ENCODE peak calls at places on chromosomes 3 and 15, in ten cellular contexts. K is HepG2, U is breast epithelium, J is tibial nerve, C is esophagus squamous epithelium, I is body of pancreas, X is A549, P is right lobe of liver, W is IMR-90, B is spleen. Z is an unnamed sample.

GRCh38 chr3:24682141-24682547 is 187.5 kb upstream of the THRB start:
- DNase-seq in U (no peak), K (no peak), J (no peak), C (no peak), W (no peak), B (no peak), X (no peak), P (no peak), I (no peak), Z (no peak)

GRCh38 chr3:150635526-150635925 is 32.4 kb downstream of the SELENOT start:
- DNase-seq in C (no peak), J (no peak), X (no peak), B (no peak), P (no peak), W (no peak), U (no peak), K (no peak), I (no peak), Z (no peak)

GRCh38 chr15:86634992-86635608 is 555.4 kb downstream of the AGBL1 start:
- DNase-seq in U (no peak), X (no peak), K (no peak), I (no peak), C (no peak), J (no peak), P (no peak), W (no peak), B (no peak), Z (no peak)

GRCh38 chr15:84023636-84024035 is 211.9 kb upstream of the GOLGA6L4 start:
- DNase-seq in X (peak; percentile 29), J (peak; percentile 14), B (no peak), W (peak; percentile 45), K (peak; percentile 24), C (no peak), I (peak; percentile 24), U (no peak), P (no peak), Z (no peak)

GRCh38 chr3:126447456-126448106 is 28.1 kb downstream of the ZXDC start:
- DNase-seq in U (no peak), X (no peak), C (no peak), I (no peak), K (no peak), W (peak; percentile 13), B (peak; percentile 47), P (no peak), J (no peak), Z (no peak)

GRCh38 chr15:56464893-56465520 is at the start of gene MNS1:
- DNase-seq in I (peak; percentile 90), B (peak; percentile 93), P (peak; percentile 93), X (peak; percentile 97), C (peak; percentile 48), J (peak; percentile 77), U (peak; percentile 87), W (peak; percentile 96), K (peak; percentile 83), Z (peak; percentile 92)

GRCh38 chr3:151445283-151446001 is 15.4 kb downstream of the IGSF10 start:
- DNase-seq in B (no peak), I (no peak), K (no peak), U (no peak), P (no peak), J (no peak), C (no peak), X (no peak), W (peak; percentile 61), Z (no peak)

GRCh38 chr15:67146875-67147381 is 81.5 kb downstream of the SMAD3 start:
- DNase-seq in U (no peak), K (peak; percentile 97), X (peak; percentile 89), P (peak; percentile 64), I (no peak), J (no peak), W (peak; percentile 96), B (no peak), C (no peak), Z (no peak)

GRCh38 chr15:77251662-77252061 is 168.2 kb downstream of the PEAK1 start:
- DNase-seq in C (no peak), W (peak; percentile 49), P (no peak), K (no peak), J (no peak), X (no peak), I (no peak), U (no peak), B (no peak), Z (no peak)

GRCh38 chr3:194275231-194275671 is 75.9 kb downstream of the CPN2 start:
- DNase-seq in I (peak; percentile 14), K (no peak), C (no peak), X (peak; percentile 14), P (no peak), B (no peak), U (no peak), J (no peak), W (no peak), Z (peak; percentile 77)

GRCh38 chr3:151146731-151147091 is 56.3 kb downstream of the GPR171 start:
- DNase-seq in B (no peak), K (no peak), I (no peak), P (no peak), X (no peak), J (no peak), W (no peak), U (no peak), C (no peak), Z (peak; percentile 58)

GRCh38 chr15:97874139-97874538 is 86.4 kb upstream of the ARRDC4 start:
- DNase-seq in W (no peak), K (no peak), B (no peak), J (no peak), P (no peak), I (no peak), C (no peak), U (no peak), X (no peak), Z (no peak)

GRCh38 chr3:11001658-11002021 is 9.1 kb downstream of the SLC6A1 start:
- DNase-seq in W (no peak), J (no peak), X (no peak), P (no peak), U (no peak), I (no peak), C (no peak), B (no peak), K (no peak), Z (no peak)

GRCh38 chr3:174859756-174860155 is 622 bp downstream of the NAALADL2 start:
- DNase-seq in B (no peak), U (no peak), X (no peak), W (no peak), K (no peak), J (no peak), C (no peak), I (no peak), P (no peak), Z (no peak)

GRCh38 chr3:122619040-122619439 is 41.6 kb downstream of the PARP15 start:
- DNase-seq in U (no peak), I (no peak), K (no peak), X (no peak), J (no peak), B (no peak), P (no peak), C (no peak), W (no peak), Z (no peak)

GRCh38 chr15:38474155-38474757 is 20.3 kb downstream of the FAM98B start:
- DNase-seq in B (no peak), U (no peak), P (no peak), K (peak; percentile 63), W (peak; percentile 82), X (peak; percentile 16), J (no peak), C (no peak), I (peak; percentile 43), Z (peak; percentile 38)

GRCh38 chr3:102161362-102162006 is 273.3 kb upstream of the ZPLD1 start:
- DNase-seq in X (no peak), B (no peak), W (no peak), U (no peak), I (no peak), C (no peak), K (no peak), P (no peak), J (no peak), Z (no peak)

GRCh38 chr15:29692527-29692926 is 129.7 kb downstream of the TJP1 start:
- DNase-seq in B (no peak), P (no peak), J (no peak), C (no peak), W (no peak), X (no peak), K (no peak), U (no peak), I (no peak), Z (no peak)
- TF ChIP-seq CTCF in B (no peak), P (peak; percentile 32), J (no peak), C (no peak), W (peak; percentile 17), X (peak; percentile 51), K (no peak), U (no peak), I (no peak), Z (peak; percentile 15)

DNA sequence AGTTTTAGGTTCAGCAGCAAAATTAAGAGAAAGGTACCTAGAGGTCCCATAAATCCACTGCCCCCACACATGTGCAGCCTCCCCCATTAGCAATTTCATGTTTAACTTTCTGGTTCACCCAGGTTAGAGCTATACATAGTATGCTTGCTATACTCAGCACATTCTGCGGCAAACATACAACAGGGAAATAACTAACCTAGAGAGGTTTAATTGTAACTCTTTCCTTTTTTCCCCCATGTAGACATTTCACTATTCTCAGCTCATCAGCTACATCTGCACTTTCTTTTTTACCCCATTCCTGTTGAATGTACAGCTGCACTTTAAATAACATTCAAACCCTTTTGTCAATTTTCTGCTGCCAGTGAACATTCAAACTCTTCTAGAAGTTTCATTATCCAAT is 21.1 kb downstream of the TFRC start:
- DNase-seq in I (no peak), C (no peak), B (no peak), U (no peak), K (no peak), J (no peak), X (no peak), W (no peak), P (no peak), Z (no peak)
- TF ChIP-seq POLR2A in I (no peak), C (no peak), B (no peak), U (no peak), K (no peak), J (no peak), X (no peak), W (no peak), P (no peak), Z (no peak)

GRCh38 chr3:118146658-118147375 is 887.8 kb downstream of the IGSF11 start:
- DNase-seq in W (no peak), C (no peak), J (no peak), I (no peak), U (no peak), B (no peak), P (no peak), K (no peak), X (no peak), Z (no peak)
- H3K9me3 ChIP-seq in W (no peaks in the 10 kb centered on the region), C (no peaks in the 10 kb centered on the region), J (no peaks in the 10 kb centered on the region), I (no peaks in the 10 kb centered on the region), U (peaks cover 2% of the 10 kb centered on the region), B (peaks cover 10% of the 10 kb centered on the region), P (no peaks in the 10 kb centered on the region), K (peaks cover 89% of the 10 kb centered on the region), X (peaks cover 6% of the 10 kb centered on the region), Z (peaks cover 10% of the 10 kb centered on the region)

DNA sequence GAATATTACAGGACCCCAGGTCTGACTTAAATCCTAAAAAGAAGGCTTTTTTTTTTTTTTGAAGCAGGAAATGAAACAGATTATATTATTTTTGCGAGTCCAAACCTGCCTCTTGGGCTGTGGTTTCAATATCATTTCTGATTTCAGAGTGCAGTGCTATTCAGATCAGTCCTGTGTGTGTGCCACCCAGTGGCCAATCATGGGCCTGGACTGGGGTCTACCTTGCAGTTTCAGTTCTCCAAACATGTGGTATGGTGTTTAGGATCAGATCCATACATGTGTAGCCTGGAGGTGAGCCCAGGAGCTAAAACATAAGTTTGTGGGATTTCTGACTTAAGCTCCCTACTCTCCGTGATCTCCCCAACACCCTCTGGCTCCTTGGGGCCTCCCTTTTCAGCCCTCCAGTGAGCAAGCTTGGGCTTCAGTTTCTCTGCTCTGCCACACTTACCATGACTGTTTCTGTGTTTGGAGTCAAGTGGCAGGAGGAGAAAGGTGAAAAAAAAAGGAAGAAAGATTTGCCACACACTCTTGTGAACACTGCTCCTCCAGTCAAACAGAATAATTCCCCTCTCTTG is 12.1 kb upstream of the THSD4 start:
- DNase-seq in P (no peak), C (no peak), W (peak; percentile 68), I (no peak), U (no peak), B (no peak), J (no peak), K (peak; percentile 15), X (no peak), Z (peak; percentile 16)
- TF ChIP-seq CTCF in P (peak; percentile 42), C (peak; percentile 33), W (peak; percentile 63), I (peak; percentile 15), U (no peak), B (peak; percentile 11), J (no peak), K (peak; percentile 52), X (peak; percentile 60), Z (no peak)

Z was measured in adrenal gland.